ENCODE peak calls at places on chromosomes 5 and 9, in seven cellular contexts. F is H1, P is K562, L is GM12878, S is HCT116, B is SK-N-SH, N is HepG2. X is an unnamed sample.

GRCh38 chr9:137632432-137633161 is 13.8 kb downstream of the EHMT1 start:
- DNase-seq in F (no peak), P (no peak), L (no peak), S (no peak), B (no peak), N (no peak), X (no peak)

GRCh38 chr9:132622144-132622543 is 39.7 kb downstream of the BARHL1 start:
- DNase-seq in F (no peak), P (peak), L (no peak), S (no peak), B (no peak), N (no peak), X (no peak)

GRCh38 chr5:17398439-17398838 is 99.6 kb upstream of the TAF11L2 start:
- DNase-seq in F (no peak), P (peak), L (no peak), S (no peak), B (peak), N (no peak), X (no peak)

GRCh38 chr5:122121782-122122465 is 7.4 kb upstream of the ZNF474 start:
- DNase-seq in F (no peak), P (peak), L (no peak), S (no peak), B (no peak), N (no peak), X (no peak)

GRCh38 chr5:120258123-120258522 is 206.0 kb upstream of the PRR16 start:
- DNase-seq in F (no peak), P (no peak), L (no peak), S (no peak), B (no peak), N (no peak), X (no peak)

GRCh38 chr5:160385496-160385895 is 14.4 kb downstream of the FAM200C start:
- DNase-seq in F (no peak), P (no peak), L (no peak), S (no peak), B (no peak), N (no peak), X (no peak)

GRCh38 chr5:65185468-65185867 is 296.3 kb downstream of the ADAMTS6 start:
- DNase-seq in F (no peak), P (no peak), L (no peak), S (no peak), B (no peak), N (no peak), X (no peak)

GRCh38 chr5:131630208-131630962 is 4.6 kb downstream of the RAPGEF6 start:
- DNase-seq in F (no peak), P (peak), L (no peak), S (no peak), B (no peak), N (peak), X (no peak)

GRCh38 chr5:1761453-1761755 is 38.2 kb downstream of the MRPL36 start:
- DNase-seq in F (no peak), P (no peak), L (no peak), S (no peak), B (no peak), N (no peak), X (no peak)

GRCh38 chr5:31361906-31362900 is 168.7 kb downstream of the CDH6 start:
- DNase-seq in F (peak), P (no peak), L (no peak), S (no peak), B (no peak), N (no peak), X (no peak)
- TF ChIP-seq JUND in F (no peak), P (no peak), L (no peak), S (no peak), B (no peak), N (no peak), X (no peak)

DNA sequence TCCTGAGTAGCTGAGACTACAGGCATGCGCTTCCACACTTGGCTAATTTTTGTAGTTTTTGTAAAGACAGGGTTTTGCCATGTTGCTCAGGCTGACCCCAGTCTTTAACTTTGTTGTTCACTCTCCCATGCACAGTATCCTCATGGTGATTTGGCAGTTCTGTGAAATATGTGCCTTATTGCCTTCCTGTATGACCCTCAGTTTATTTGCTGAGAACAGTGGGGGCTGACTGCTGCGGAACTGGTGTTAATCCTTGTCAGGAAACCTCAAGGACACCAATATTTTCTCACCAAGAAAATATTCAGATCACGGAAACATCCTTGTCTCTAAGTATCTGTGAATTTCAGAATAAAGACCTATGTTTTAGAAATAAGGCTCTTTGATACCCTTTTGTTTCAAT is 287.8 kb downstream of the ARRDC3 start:
- DNase-seq in F (no peak), P (no peak), L (no peak), S (no peak), B (no peak), N (no peak), X (no peak)
- TF ChIP-seq JUND in F (no peak), P (no peak), L (no peak), S (no peak), B (no peak), N (no peak), X (no peak)

DNA sequence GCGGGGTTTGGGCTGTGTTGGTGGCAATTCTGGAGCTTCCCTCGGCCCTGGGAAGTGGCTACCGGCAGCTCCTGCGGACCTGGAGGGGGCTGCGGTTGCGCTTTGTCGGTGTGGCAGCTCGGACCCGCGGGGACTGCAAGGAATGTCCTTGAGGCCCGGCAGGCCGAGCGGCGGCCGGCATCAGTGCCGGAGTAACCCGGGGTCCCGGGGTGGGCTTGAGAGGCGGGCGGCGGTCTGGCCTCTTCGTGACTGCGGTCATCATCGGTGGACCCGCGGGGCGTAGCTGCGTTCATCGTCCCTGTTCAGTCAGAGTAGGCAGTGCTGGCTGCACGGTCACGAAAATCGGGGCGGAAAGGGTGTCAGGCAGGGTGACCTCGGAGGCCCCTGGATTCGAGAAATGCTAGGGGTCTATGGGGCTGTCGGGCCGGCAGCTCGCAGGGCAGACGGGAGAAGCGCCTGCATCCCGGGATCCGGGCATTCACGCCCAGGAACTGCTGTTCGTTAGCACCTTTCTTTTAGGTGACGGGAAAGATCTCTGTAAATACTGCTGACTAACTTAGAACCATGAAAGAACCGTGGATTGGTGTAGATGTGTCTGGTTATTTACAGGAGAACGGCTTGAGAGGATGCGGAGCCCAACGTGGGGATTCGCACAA is 474 bp downstream of the HMGCR start:
- DNase-seq in F (no peak), P (peak), L (no peak), S (no peak), B (no peak), N (no peak), X (peak)
- TF ChIP-seq JUND in F (no peak), P (no peak), L (no peak), S (no peak), B (no peak), N (no peak), X (no peak)

GRCh38 chr5:55594636-55595035 is 59.9 kb upstream of the PLPP1 start:
- DNase-seq in F (no peak), P (no peak), L (no peak), S (no peak), B (no peak), N (no peak), X (no peak)

GRCh38 chr5:55600086-55600485 is 65.3 kb upstream of the PLPP1 start:
- DNase-seq in F (no peak), P (no peak), L (no peak), S (no peak), B (no peak), N (no peak), X (no peak)

GRCh38 chr5:55599148-55600050 is 64.6 kb upstream of the PLPP1 start:
- DNase-seq in F (no peak), P (no peak), L (no peak), S (no peak), B (no peak), N (no peak), X (no peak)

GRCh38 chr5:55600536-55601208 is 65.9 kb upstream of the PLPP1 start:
- DNase-seq in F (no peak), P (no peak), L (no peak), S (no peak), B (peak), N (no peak), X (no peak)

GRCh38 chr5:55597014-55597981 is 62.5 kb upstream of the PLPP1 start:
- DNase-seq in F (no peak), P (no peak), L (no peak), S (peak), B (no peak), N (no peak), X (no peak)
- TF ChIP-seq JUND in F (no peak), P (no peak), L (no peak), S (peak), B (peak), N (no peak), X (no peak)

GRCh38 chr5:95385334-95385733 is 5.8 kb upstream of the FAM81B start:
- DNase-seq in F (no peak), P (no peak), L (no peak), S (no peak), B (no peak), N (no peak), X (no peak)

GRCh38 chr5:95393279-95393678 is 2.1 kb downstream of the FAM81B start:
- DNase-seq in F (no peak), P (no peak), L (no peak), S (no peak), B (no peak), N (no peak), X (no peak)

GRCh38 chr5:95392593-95393182 is 1.5 kb downstream of the FAM81B start:
- DNase-seq in F (no peak), P (peak), L (no peak), S (no peak), B (no peak), N (peak), X (no peak)

GRCh38 chr5:95390812-95391492 is at the start of gene FAM81B:
- DNase-seq in F (no peak), P (no peak), L (no peak), S (no peak), B (no peak), N (no peak), X (no peak)
- TF ChIP-seq JUND in F (no peak), P (no peak), L (no peak), S (no peak), B (no peak), N (no peak), X (no peak)

GRCh38 chr5:132641241-132641723 is 16.7 kb upstream of the IL13 start:
- DNase-seq in F (no peak), P (no peak), L (no peak), S (no peak), B (no peak), N (no peak), X (no peak)
- TF ChIP-seq JUND in F (no peak), P (no peak), L (no peak), S (no peak), B (no peak), N (no peak), X (no peak)

X was measured in T47D.